ENCODE peak calls at places on chromosome 4, in six cellular contexts. Z is Ammon's horn; J is mesothelial cell of epicardium; T is transverse colon; C is omental fat pad; U is activated naive CD8-positive, alpha-beta T cell treated with anti-CD3 and anti-CD28 coated beads, Interleukin-2, amount 50 U/mL, for 24 hours. A is an unnamed sample.

GRCh38 chr4:126209117-126209516 is 894.4 kb downstream of the FAT4 start:
- DNase-seq in Z (no peak), C (no peak), T (no peak), U (no peak), J (no peak), A (no peak)

GRCh38 chr4:119977135-119977534 is 89.5 kb downstream of the MAD2L1 start:
- DNase-seq in U (no peak), Z (no peak), J (no peak), C (no peak), T (no peak), A (no peak)

GRCh38 chr4:176981551-176981950 is 188.8 kb upstream of the VEGFC start:
- DNase-seq in U (no peak), C (no peak), J (no peak), T (no peak), Z (no peak), A (no peak)

GRCh38 chr4:65071532-65071931 is 598.8 kb downstream of the EPHA5 start:
- DNase-seq in U (no peak), Z (no peak), C (no peak), J (no peak), T (no peak), A (no peak)

GRCh38 chr4:158302076-158302866 is 92.0 kb downstream of the TMEM144 start:
- DNase-seq in J (no peak), C (no peak), Z (no peak), U (no peak), T (no peak), A (peak; percentile 30)

GRCh38 chr4:112895785-112896184 is 153.7 kb upstream of the ANK2 start:
- DNase-seq in T (no peak), U (no peak), C (no peak), J (no peak), Z (peak; percentile 91), A (no peak)

GRCh38 chr4:76449362-76449767 is 14.3 kb downstream of the SHROOM3 start:
- DNase-seq in C (no peak), Z (no peak), U (no peak), J (no peak), T (no peak), A (no peak)

GRCh38 chr4:169398294-169398693 is 127.5 kb upstream of the SH3RF1 start:
- DNase-seq in T (no peak), U (no peak), C (no peak), J (no peak), Z (no peak), A (no peak)

GRCh38 chr4:25882226-25882625 is 19.4 kb upstream of the SEL1L3 start:
- DNase-seq in U (no peak), Z (no peak), C (no peak), T (no peak), J (no peak), A (no peak)

GRCh38 chr4:11842620-11843263 is 414.0 kb upstream of the HS3ST1 start:
- DNase-seq in U (no peak), T (no peak), Z (no peak), J (no peak), C (no peak), A (no peak)

GRCh38 chr4:3202836-3203820 is 45.8 kb upstream of the MSANTD1 start:
- DNase-seq in C (no peak), U (peak; percentile 30), J (no peak), Z (peak; percentile 35), T (no peak), A (no peak)

A was measured in LoVo.